ENCODE peak calls at places on chromosomes 2 and 18, in six cellular contexts. One of them, this sample, is unnamed.

GRCh38 chr2:18792226-18792629 is 202.9 kb upstream of the NT5C1B start:
- DNase-seq in amniotic epithelial cell: peak; percentile 14
- DNase-seq in stimulated activated CD4-positive, alpha-beta T cell treated with anti-CD3 and anti-CD28 coated beads, Interleukin-4, amount 100 ng/mL, for 48 hours: no peak
- DNase-seq in activated CD8-positive, alpha-beta memory T cell treated with anti-CD3 and anti-CD28 coated beads, Interleukin-2, amount 10 ng/mL, durations not matched to agents 7 days and 5 days: no peak
- DNase-seq in dorsolateral prefrontal cortex: no peak
- DNase-seq in NCI-H2081: no peak
- DNase-seq in this sample: no peak

GRCh38 chr2:119216994-119217393 is 6.6 kb upstream of the STEAP3 start:
- DNase-seq in activated CD8-positive, alpha-beta memory T cell treated with anti-CD3 and anti-CD28 coated beads, Interleukin-2, amount 10 ng/mL, durations not matched to agents 7 days and 5 days: no peak
- DNase-seq in stimulated activated CD4-positive, alpha-beta T cell treated with anti-CD3 and anti-CD28 coated beads, Interleukin-4, amount 100 ng/mL, for 48 hours: no peak
- DNase-seq in amniotic epithelial cell: no peak
- DNase-seq in dorsolateral prefrontal cortex: no peak
- DNase-seq in NCI-H2081: no peak
- DNase-seq in this sample: no peak

GRCh38 chr2:190887089-190887488 is 6.5 kb downstream of the GLS start:
- DNase-seq in activated CD8-positive, alpha-beta memory T cell treated with anti-CD3 and anti-CD28 coated beads, Interleukin-2, amount 10 ng/mL, durations not matched to agents 7 days and 5 days: no peak
- DNase-seq in NCI-H2081: no peak
- DNase-seq in stimulated activated CD4-positive, alpha-beta T cell treated with anti-CD3 and anti-CD28 coated beads, Interleukin-4, amount 100 ng/mL, for 48 hours: no peak
- DNase-seq in dorsolateral prefrontal cortex: no peak
- DNase-seq in amniotic epithelial cell: peak; percentile 49
- DNase-seq in this sample: no peak

GRCh38 chr2:120736955-120737801 is 1.5 kb downstream of the GLI2 start:
- DNase-seq in dorsolateral prefrontal cortex: no peak
- DNase-seq in NCI-H2081: no peak
- DNase-seq in stimulated activated CD4-positive, alpha-beta T cell treated with anti-CD3 and anti-CD28 coated beads, Interleukin-4, amount 100 ng/mL, for 48 hours: no peak
- DNase-seq in activated CD8-positive, alpha-beta memory T cell treated with anti-CD3 and anti-CD28 coated beads, Interleukin-2, amount 10 ng/mL, durations not matched to agents 7 days and 5 days: peak; percentile 18
- DNase-seq in amniotic epithelial cell: peak; percentile 86
- DNase-seq in this sample: no peak

GRCh38 chr2:135149251-135149650 is 97.2 kb downstream of the RAB3GAP1 start:
- DNase-seq in amniotic epithelial cell: peak; percentile 79
- DNase-seq in activated CD8-positive, alpha-beta memory T cell treated with anti-CD3 and anti-CD28 coated beads, Interleukin-2, amount 10 ng/mL, durations not matched to agents 7 days and 5 days: no peak
- DNase-seq in NCI-H2081: no peak
- DNase-seq in stimulated activated CD4-positive, alpha-beta T cell treated with anti-CD3 and anti-CD28 coated beads, Interleukin-4, amount 100 ng/mL, for 48 hours: no peak
- DNase-seq in dorsolateral prefrontal cortex: no peak
- DNase-seq in this sample: no peak

GRCh38 chr2:217521820-217522219 is 481.0 kb downstream of the TNS1 start:
- DNase-seq in activated CD8-positive, alpha-beta memory T cell treated with anti-CD3 and anti-CD28 coated beads, Interleukin-2, amount 10 ng/mL, durations not matched to agents 7 days and 5 days: no peak
- DNase-seq in amniotic epithelial cell: no peak
- DNase-seq in stimulated activated CD4-positive, alpha-beta T cell treated with anti-CD3 and anti-CD28 coated beads, Interleukin-4, amount 100 ng/mL, for 48 hours: no peak
- DNase-seq in NCI-H2081: no peak
- DNase-seq in dorsolateral prefrontal cortex: no peak
- DNase-seq in this sample: no peak

GRCh38 chr2:203451686-203452085 is 83.4 kb downstream of the RAPH1 start:
- DNase-seq in dorsolateral prefrontal cortex: no peak
- DNase-seq in activated CD8-positive, alpha-beta memory T cell treated with anti-CD3 and anti-CD28 coated beads, Interleukin-2, amount 10 ng/mL, durations not matched to agents 7 days and 5 days: no peak
- DNase-seq in stimulated activated CD4-positive, alpha-beta T cell treated with anti-CD3 and anti-CD28 coated beads, Interleukin-4, amount 100 ng/mL, for 48 hours: no peak
- DNase-seq in NCI-H2081: no peak
- DNase-seq in amniotic epithelial cell: peak; percentile 64
- DNase-seq in this sample: no peak

GRCh38 chr18:48766487-48766886 is 184.3 kb downstream of the SMAD7 start:
- DNase-seq in amniotic epithelial cell: no peak
- DNase-seq in dorsolateral prefrontal cortex: no peak
- DNase-seq in activated CD8-positive, alpha-beta memory T cell treated with anti-CD3 and anti-CD28 coated beads, Interleukin-2, amount 10 ng/mL, durations not matched to agents 7 days and 5 days: no peak
- DNase-seq in NCI-H2081: no peak
- DNase-seq in stimulated activated CD4-positive, alpha-beta T cell treated with anti-CD3 and anti-CD28 coated beads, Interleukin-4, amount 100 ng/mL, for 48 hours: no peak
- DNase-seq in this sample: no peak

GRCh38 chr2:226791487-226792081 is 8.0 kb downstream of the IRS1 start:
- DNase-seq in stimulated activated CD4-positive, alpha-beta T cell treated with anti-CD3 and anti-CD28 coated beads, Interleukin-4, amount 100 ng/mL, for 48 hours: peak; percentile 90
- DNase-seq in amniotic epithelial cell: peak; percentile 65
- DNase-seq in activated CD8-positive, alpha-beta memory T cell treated with anti-CD3 and anti-CD28 coated beads, Interleukin-2, amount 10 ng/mL, durations not matched to agents 7 days and 5 days: peak; percentile 93
- DNase-seq in NCI-H2081: peak; percentile 91
- DNase-seq in dorsolateral prefrontal cortex: peak; percentile 88
- DNase-seq in this sample: peak; percentile 86

GRCh38 chr2:65025453-65026128 is 30.6 kb upstream of the CEP68 start:
- DNase-seq in amniotic epithelial cell: no peak
- DNase-seq in activated CD8-positive, alpha-beta memory T cell treated with anti-CD3 and anti-CD28 coated beads, Interleukin-2, amount 10 ng/mL, durations not matched to agents 7 days and 5 days: no peak
- DNase-seq in stimulated activated CD4-positive, alpha-beta T cell treated with anti-CD3 and anti-CD28 coated beads, Interleukin-4, amount 100 ng/mL, for 48 hours: no peak
- DNase-seq in dorsolateral prefrontal cortex: no peak
- DNase-seq in NCI-H2081: no peak
- DNase-seq in this sample: no peak